ENCODE peak calls at places on chromosomes 4 and X, in six cellular contexts. X is AG04450, G is AG08395, V is brain pericyte, I is memory B cell, R is pancreas. F is an unnamed sample.

GRCh38 chr4:163528618-163529017 is 34.1 kb downstream of the TMA16 start:
- DNase-seq in G (no peak), I (no peak), X (no peak), R (no peak), V (no peak), F (no peak)

GRCh38 chr4:82044141-82044993 is 329.4 kb downstream of the HNRNPD start:
- DNase-seq in R (peak), V (peak), I (no peak), G (peak), X (no peak), F (no peak)

GRCh38 chr4:37597019-37597418 is 89.2 kb downstream of the RELL1 start:
- DNase-seq in I (no peak), G (no peak), R (no peak), V (no peak), X (no peak), F (no peak)

GRCh38 chr4:169098054-169098896 is 88.2 kb upstream of the CBR4 start:
- DNase-seq in I (no peak), X (no peak), G (no peak), V (no peak), R (no peak), F (no peak)

GRCh38 chr4:133581971-133582619 is 433.0 kb downstream of the PCDH10 start:
- DNase-seq in V (no peak), R (no peak), X (no peak), I (no peak), G (no peak), F (no peak)

GRCh38 chr4:153538408-153539057 is 72.4 kb downstream of the TMEM131L start:
- DNase-seq in X (no peak), R (no peak), V (no peak), I (no peak), G (peak), F (no peak)

GRCh38 chr4:47469951-47470350 is 6.4 kb upstream of the COMMD8 start:
- DNase-seq in I (no peak), G (peak), R (no peak), V (no peak), X (no peak), F (no peak)

GRCh38 chr4:48024522-48024921 is 8.0 kb downstream of the NIPAL1 start:
- DNase-seq in R (no peak), I (no peak), V (no peak), X (no peak), G (no peak), F (no peak)

GRCh38 chr4:38013461-38014366 is 53.5 kb downstream of the PTTG2 start:
- DNase-seq in X (no peak), V (no peak), I (no peak), G (peak), R (peak), F (no peak)

GRCh38 chr4:78527555-78527954 is 24.0 kb upstream of the ANXA3 start:
- DNase-seq in V (no peak), R (no peak), G (no peak), I (no peak), X (no peak), F (no peak)

GRCh38 chr4:118758293-118758692 is 73.1 kb downstream of the METTL14 start:
- DNase-seq in V (no peak), I (no peak), G (no peak), X (no peak), R (no peak), F (no peak)

GRCh38 chrX:51866156-51866555 is 27.3 kb upstream of the MAGED1 start:
- DNase-seq in G (no peak), X (no peak), V (no peak), R (no peak), I (no peak), F (no peak)

GRCh38 chrX:133726211-133726630 is 259.2 kb downstream of the GPC3 start:
- DNase-seq in R (no peak), V (peak), G (peak), I (no peak), X (peak), F (peak)

GRCh38 chr4:80172203-80172602 is 25.1 kb upstream of the PRDM8 start:
- DNase-seq in X (no peak), V (no peak), G (no peak), I (no peak), R (no peak), F (no peak)

GRCh38 chr4:150746156-150746555 is 164.2 kb downstream of the MAB21L2 start:
- DNase-seq in V (no peak), R (no peak), G (no peak), I (no peak), X (peak), F (no peak)